ENCODE peak calls at places on chromosomes 11 and 22, in eight cellular contexts. U is COR-L47; Q is NCI-H1105 treated with DMSO at 0.1 percent for 48 hours; S is stimulated activated CD4-positive, alpha-beta T cell treated with anti-CD3 and anti-CD28 coated beads, Interleukin-2, amount 100 ng/mL, for 48 hours; P is activated T-helper 1 cell treated with anti-CD3 and anti-CD28 coated beads, Interleukin-12 subunit alpha, Interleukin-12 subunit beta, Interleukin-2, Interleukin-4 antibody, amounts not matched to agents 30 ng/mL and 10 ng/mL and 1 ng/mL, durations not matched to agents 14 hours and 24 hours and 36 hours; E is nephron progenitor cell; D is Peyer's patch; L is putamen. Y is an unnamed sample.

GRCh38 chr11:121588747-121589146 is 136.0 kb upstream of the SORL1-AS1 start:
- DNase-seq in D (no peak), U (no peak), E (no peak), L (no peak), Q (no peak), S (no peak), P (no peak), Y (no peak)

GRCh38 chr11:124784051-124784450 is 16.2 kb downstream of the MSANTD2 start:
- DNase-seq in P (no peak), L (no peak), E (no peak), U (no peak), D (no peak), Q (no peak), S (no peak), Y (no peak)

GRCh38 chr22:50261615-50262459 is at the start of gene MAPK12:
- DNase-seq in U (peak; percentile 51), D (no peak), P (no peak), S (no peak), Q (peak; percentile 14), L (no peak), E (peak; percentile 81), Y (peak; percentile 3)

GRCh38 chr11:68690671-68691401 is 6.5 kb downstream of the GAL start:
- DNase-seq in U (no peak), D (peak; percentile 17), Q (no peak), L (no peak), E (no peak), P (no peak), S (no peak), Y (no peak)

GRCh38 chr22:35275580-35275979 is 18.3 kb downstream of the HMGXB4 start:
- DNase-seq in P (no peak), L (no peak), D (no peak), U (no peak), S (no peak), E (no peak), Q (no peak), Y (no peak)

GRCh38 chr11:37995886-37996285 is 1397.8 kb upstream of the RAG2 start:
- DNase-seq in Q (no peak), U (no peak), L (no peak), D (no peak), P (no peak), S (no peak), E (no peak), Y (no peak)

GRCh38 chr22:42964994-42965699 is 49.8 kb downstream of the PACSIN2 start:
- DNase-seq in E (peak; percentile 53), S (peak; percentile 33), U (peak; percentile 69), D (no peak), P (no peak), L (no peak), Q (no peak), Y (no peak)

GRCh38 chr11:2537896-2538855 is 93.4 kb downstream of the KCNQ1 start:
- DNase-seq in P (no peak), U (no peak), L (no peak), S (no peak), D (no peak), Q (no peak), E (no peak), Y (no peak)

GRCh38 chr22:17176715-17177114 is 17.6 kb upstream of the HDHD5 start:
- DNase-seq in S (no peak), D (no peak), L (no peak), E (no peak), U (no peak), P (no peak), Q (no peak), Y (no peak)

GRCh38 chr22:30159561-30160353 is 79.5 kb downstream of the HORMAD2 start:
- DNase-seq in S (no peak), P (no peak), Q (no peak), L (no peak), D (no peak), E (no peak), U (no peak), Y (no peak)

GRCh38 chr11:114438303-114438702 is 964 bp upstream of the REXO2 start:
- DNase-seq in P (no peak), D (no peak), S (no peak), L (no peak), Q (no peak), E (no peak), U (no peak), Y (no peak)

GRCh38 chr11:72494109-72494429 is 59.7 kb upstream of the CLPB start:
- DNase-seq in E (no peak), S (no peak), P (no peak), D (no peak), U (no peak), L (no peak), Q (no peak), Y (no peak)

GRCh38 chr22:49087163-49087562 is 740.5 kb downstream of the BRD1 start:
- DNase-seq in D (no peak), Q (no peak), S (no peak), U (peak; percentile 39), P (no peak), E (no peak), L (no peak), Y (peak; percentile 20)

GRCh38 chr22:42431401-42432019 is 693 bp downstream of the NFAM1 start:
- DNase-seq in P (no peak), E (peak; percentile 32), U (no peak), D (no peak), S (no peak), L (no peak), Q (no peak), Y (peak; percentile 33)

GRCh38 chr11:12989428-12990242 is 19.5 kb upstream of the RASSF10 start:
- DNase-seq in U (no peak), Q (peak; percentile 43), L (no peak), D (no peak), P (no peak), E (no peak), S (no peak), Y (peak; percentile 28)

GRCh38 chr11:37786214-37786755 is 1188.2 kb upstream of the RAG2 start:
- DNase-seq in D (no peak), Q (no peak), U (no peak), L (no peak), P (no peak), E (no peak), S (no peak), Y (no peak)

GRCh38 chr11:133153031-133153430 is 379.3 kb downstream of the OPCML start:
- DNase-seq in U (no peak), D (no peak), L (peak; percentile 67), Q (no peak), P (no peak), S (no peak), E (no peak), Y (no peak)

GRCh38 chr11:106706355-106706754 is 311.9 kb downstream of the GUCY1A2 start:
- DNase-seq in S (no peak), D (no peak), L (no peak), Q (no peak), U (no peak), E (no peak), P (no peak), Y (no peak)

GRCh38 chr11:61413496-61413895 is 16.3 kb downstream of the CPSF7 start:
- DNase-seq in D (no peak), P (no peak), U (no peak), S (no peak), Q (no peak), E (no peak), L (no peak), Y (no peak)

GRCh38 chr11:104260456-104260855 is 96.5 kb upstream of the PDGFD start:
- DNase-seq in S (no peak), U (no peak), Q (no peak), D (no peak), E (no peak), P (no peak), L (no peak), Y (no peak)

GRCh38 chr11:316031-316701 is 2.3 kb downstream of the IFITM1 start:
- DNase-seq in D (no peak), P (peak; percentile 50), S (no peak), U (no peak), L (no peak), Q (no peak), E (no peak), Y (no peak)

GRCh38 chr11:61972796-61973602 is 5.6 kb upstream of the FTH1 start:
- DNase-seq in D (no peak), P (no peak), Q (no peak), S (no peak), E (no peak), U (no peak), L (no peak), Y (peak; percentile 67)